ENCODE peak calls at places on chromosomes 11 and 22, in four cellular contexts. S, N, J and O are unnamed samples.

GRCh38 chr11:8838248-8838647 is 72.7 kb upstream of the AKIP1 start:
- DNase-seq in N (peak), S (no peak), J (no peak), O (no peak)

GRCh38 chr11:106031210-106031845 is 9.3 kb upstream of the MSANTD4 start:
- DNase-seq in S (no peak), J (no peak), N (peak), O (no peak)

GRCh38 chr11:21460082-21460481 is 732.8 kb upstream of the ANO5 start:
- DNase-seq in S (no peak), J (no peak), N (no peak), O (no peak)

GRCh38 chr22:20243176-20243544 is 25.0 kb downstream of the RTN4R start:
- DNase-seq in S (no peak), J (no peak), N (no peak), O (no peak)

GRCh38 chr22:43066844-43067385 is 22.3 kb downstream of the TTLL1 start:
- DNase-seq in N (peak), S (peak), J (no peak), O (peak)

GRCh38 chr11:57499413-57499982 is 16.0 kb downstream of the SLC43A1 start:
- DNase-seq in S (peak), J (no peak), N (peak), O (no peak)

GRCh38 chr22:38788417-38788816 is 5.5 kb downstream of the DNAL4 start:
- DNase-seq in J (no peak), S (peak), N (peak), O (peak)

GRCh38 chr11:64845125-64845735 is 777 bp upstream of the CDC42BPG start:
- DNase-seq in J (no peak), N (no peak), S (no peak), O (no peak)

GRCh38 chr11:134008593-134008992 is 51.8 kb upstream of the IGSF9B start:
- DNase-seq in S (no peak), J (no peak), N (no peak), O (no peak)

GRCh38 chr11:44797886-44798683 is 71.3 kb downstream of the TSPAN18 start:
- DNase-seq in N (peak), S (no peak), J (no peak), O (no peak)

GRCh38 chr22:42016111-42016510 is 17.5 kb downstream of the WBP2NL start:
- DNase-seq in S (no peak), N (no peak), J (no peak), O (no peak)

GRCh38 chr11:62646825-62647608 is 604 bp upstream of the GANAB start:
- DNase-seq in S (no peak), J (no peak), N (no peak), O (no peak)

GRCh38 chr11:10606536-10607208 is 38.2 kb upstream of the LYVE1 start:
- DNase-seq in N (peak), S (no peak), J (no peak), O (no peak)

GRCh38 chr22:43297246-43298061 is 45.7 kb downstream of the SCUBE1 start:
- DNase-seq in N (no peak), S (no peak), J (no peak), O (no peak)